ENCODE peak calls at places on chromosomes 11 and 22, in five cellular contexts. N is stimulated activated CD4-positive, alpha-beta T cell treated with anti-CD3 and anti-CD28 coated beads, Interleukin-1b, Interleukin-23, amount 100 ng/mL, for 48 hours; Y is NCI-H1092; S is uterus; R is SW 1271. B is an unnamed sample.

GRCh38 chr22:27406389-27406861 is 395.1 kb downstream of the MN1 start:
- DNase-seq in Y (no peak), N (no peak), S (no peak), R (no peak), B (no peak)

GRCh38 chr11:123740787-123741158 is 687 bp downstream of the ZNF202 start:
- DNase-seq in N (no peak), S (no peak), Y (no peak), R (no peak), B (no peak)

GRCh38 chr11:843818-844692 is 1.4 kb downstream of the TSPAN4 start:
- DNase-seq in Y (no peak), R (peak; percentile 90), S (peak; percentile 94), N (no peak), B (peak; percentile 99)

GRCh38 chr11:69559181-69559580 is 77.7 kb downstream of the LINC01488 start:
- DNase-seq in R (no peak), S (no peak), N (no peak), Y (no peak), B (no peak)

GRCh38 chr11:112734207-112734606 is 227.0 kb upstream of the NCAM1 start:
- DNase-seq in S (no peak), R (no peak), Y (no peak), N (no peak), B (no peak)

GRCh38 chr11:12411806-12412727 is 34.7 kb downstream of the PARVA start:
- DNase-seq in S (peak; percentile 80), Y (peak; percentile 76), N (peak; percentile 33), R (peak; percentile 73), B (peak; percentile 90)

GRCh38 chr11:69311767-69312385 is 17.9 kb downstream of the MYEOV start:
- DNase-seq in R (no peak), Y (no peak), N (no peak), S (no peak), B (peak; percentile 81)

GRCh38 chr22:37267661-37268413 is 14.5 kb upstream of the CYTH4 start:
- DNase-seq in R (no peak), N (no peak), Y (no peak), S (no peak), B (no peak)

GRCh38 chr11:3894128-3894731 is 38.8 kb downstream of the STIM1 start:
- DNase-seq in N (no peak), Y (no peak), R (no peak), S (no peak), B (no peak)

GRCh38 chr11:73343076-73343833 is 32.9 kb upstream of the RELT start:
- DNase-seq in S (no peak), N (no peak), R (no peak), Y (peak; percentile 17), B (no peak)